ENCODE peak calls at places on chromosomes 4 and X, in eight cellular contexts. C is adipocyte; E is SK-MEL-5; A is NCI-H146; R is cardiac fibroblast; O is T-cell; Q is smooth muscle cell of the brain vasculature; D is CD4-positive, alpha-beta T cell. S is an unnamed sample.

GRCh38 chr4:41256740-41257256 is at the start of gene UCHL1:
- DNase-seq in R (peak), E (no peak), Q (peak), O (no peak), A (peak), C (peak), D (no peak), S (no peak)

GRCh38 chr4:114563536-114564315 is 34.9 kb upstream of the UGT8 start:
- DNase-seq in D (no peak), C (peak), Q (no peak), E (no peak), R (no peak), O (no peak), A (no peak), S (no peak)

GRCh38 chr4:2862528-2862927 is 18.9 kb downstream of the ADD1 start:
- DNase-seq in A (no peak), E (peak), D (no peak), O (no peak), C (peak), R (peak), Q (no peak), S (no peak)

GRCh38 chrX:12894074-12894691 is 12.2 kb upstream of the TLR8 start:
- DNase-seq in O (peak), C (no peak), E (peak), A (peak), R (peak), Q (peak), D (peak), S (peak)

GRCh38 chr4:76449362-76449767 is 14.3 kb downstream of the SHROOM3 start:
- DNase-seq in R (peak), E (peak), C (no peak), O (no peak), A (no peak), D (no peak), Q (no peak), S (no peak)

GRCh38 chr4:61580721-61581377 is 380.7 kb downstream of the ADGRL3 start:
- DNase-seq in O (no peak), Q (no peak), A (no peak), E (no peak), C (peak), R (peak), D (no peak), S (no peak)

GRCh38 chr4:1604706-1605205 is 79.4 kb downstream of the FAM53A start:
- DNase-seq in D (peak), A (peak), R (no peak), C (no peak), Q (no peak), E (no peak), O (peak), S (no peak)

GRCh38 chr4:56909083-56909981 is 1.6 kb downstream of the REST start:
- DNase-seq in R (peak), O (peak), C (peak), E (peak), Q (peak), A (peak), D (peak), S (peak)

GRCh38 chr4:162061214-162061613 is 102.6 kb downstream of the FSTL5 start:
- DNase-seq in A (no peak), C (peak), D (no peak), R (no peak), O (no peak), Q (no peak), E (peak), S (no peak)

GRCh38 chr4:119825696-119826095 is 197.1 kb upstream of the PDE5A start:
- DNase-seq in O (no peak), Q (no peak), E (no peak), C (no peak), D (no peak), R (no peak), A (no peak), S (no peak)

GRCh38 chr4:1490906-1491629 is 84.8 kb upstream of the NKX1-1 start:
- DNase-seq in Q (no peak), R (no peak), A (no peak), E (no peak), O (no peak), C (no peak), D (no peak), S (no peak)

GRCh38 chr4:48970471-48970921 is 15.6 kb upstream of the CWH43 start:
- DNase-seq in C (no peak), E (peak), O (no peak), Q (no peak), D (no peak), A (no peak), R (peak), S (no peak)

GRCh38 chr4:108044951-108045686 is 55.4 kb downstream of the HADH start:
- DNase-seq in E (no peak), R (peak), O (no peak), Q (no peak), D (no peak), A (no peak), C (no peak), S (no peak)

GRCh38 chr4:37727635-37728034 is 41.5 kb upstream of the RELL1 start:
- DNase-seq in A (no peak), E (no peak), R (no peak), C (no peak), Q (no peak), D (no peak), O (no peak), S (no peak)

GRCh38 chr4:41132055-41132683 is 82.2 kb downstream of the APBB2 start:
- DNase-seq in D (no peak), E (no peak), Q (no peak), A (peak), O (no peak), C (no peak), R (no peak), S (no peak)

GRCh38 chr4:2850966-2851782 is 7.5 kb downstream of the ADD1 start:
- DNase-seq in Q (no peak), C (no peak), O (no peak), D (no peak), E (no peak), A (no peak), R (no peak), S (no peak)

GRCh38 chr4:184769285-184769825 is 35.5 kb upstream of the CENPU start:
- DNase-seq in D (no peak), E (no peak), Q (no peak), C (no peak), A (no peak), R (no peak), O (no peak), S (no peak)

GRCh38 chr4:25098964-25099843 is 61.0 kb downstream of the SEPSECS start:
- DNase-seq in E (no peak), D (no peak), O (no peak), Q (no peak), R (peak), C (peak), A (peak), S (no peak)

GRCh38 chrX:108310511-108310910 is 127.7 kb downstream of the COL4A6 start:
- DNase-seq in D (no peak), R (peak), C (no peak), E (no peak), Q (no peak), A (no peak), O (no peak), S (no peak)

GRCh38 chr4:64497526-64497925 is 88.3 kb upstream of the TECRL start:
- DNase-seq in E (no peak), R (no peak), D (no peak), Q (no peak), A (no peak), C (no peak), O (no peak), S (no peak)

GRCh38 chr4:85127653-85128052 is 161.2 kb upstream of the WDFY3 start:
- DNase-seq in D (no peak), Q (no peak), A (peak), C (peak), O (no peak), R (peak), E (peak), S (no peak)

GRCh38 chr4:53196872-53197759 is 168.7 kb downstream of the SCFD2 start:
- DNase-seq in C (peak), O (no peak), A (peak), Q (peak), R (peak), E (peak), D (no peak), S (no peak)

GRCh38 chr4:67871867-67872266 is 11.9 kb downstream of the TMPRSS11D start:
- DNase-seq in R (peak), O (no peak), E (peak), Q (no peak), D (no peak), A (peak), C (peak), S (no peak)

GRCh38 chr4:13888112-13888511 is 260.6 kb upstream of the BOD1L1 start:
- DNase-seq in C (peak), O (no peak), R (peak), Q (peak), D (no peak), A (no peak), E (no peak), S (no peak)